ENCODE peak calls at places on chromosomes 13 and 19, in ten cellular contexts. K is HFF-Myc, A is OCI-LY7, E is MCF 10A, U is hepatocyte, F is choroid plexus epithelial cell, T is stomach, Y is testis, M is heart right ventricle, P is retinal pigment epithelial cell. L is an unnamed sample.

GRCh38 chr13:64723735-64724134 is 2506.4 kb downstream of the PCDH9 start:
- DNase-seq in K (peak; percentile 63), A (no peak), E (peak; percentile 79), U (peak; percentile 52), F (peak; percentile 90), T (no peak), Y (no peak), M (no peak), P (peak; percentile 71), L (no peak)

GRCh38 chr19:12872941-12873890 is 8.0 kb downstream of the DNASE2 start:
- DNase-seq in K (peak; percentile 21), A (peak; percentile 74), E (peak; percentile 23), U (peak; percentile 35), F (peak; percentile 62), T (peak; percentile 88), Y (peak; percentile 80), M (no peak), P (no peak), L (peak; percentile 88)

GRCh38 chr13:99086869-99087129 is 108.9 kb upstream of the DOCK9 start:
- DNase-seq in K (no peak), A (no peak), E (no peak), U (no peak), F (peak; percentile 24), T (no peak), Y (no peak), M (no peak), P (no peak), L (peak; percentile 55)

GRCh38 chr19:55753401-55753800 is 5.5 kb upstream of the RFPL4A start:
- DNase-seq in K (no peak), A (no peak), E (no peak), U (no peak), F (no peak), T (peak; percentile 72), Y (no peak), M (no peak), P (no peak), L (no peak)

GRCh38 chr13:36102721-36103120 is 28.5 kb downstream of the DCLK1 start:
- DNase-seq in K (no peak), A (no peak), E (no peak), U (no peak), F (no peak), T (no peak), Y (no peak), M (no peak), P (no peak), L (no peak)

GRCh38 chr13:109157275-109157674 is 527.9 kb downstream of the MYO16 start:
- DNase-seq in K (no peak), A (no peak), E (no peak), U (no peak), F (no peak), T (no peak), Y (no peak), M (no peak), P (no peak), L (no peak)

GRCh38 chr19:36111200-36111539 is 227 bp downstream of the OVOL3 start:
- DNase-seq in K (no peak), A (no peak), E (no peak), U (no peak), F (no peak), T (no peak), Y (no peak), M (no peak), P (no peak), L (no peak)

GRCh38 chr13:48783181-48783630 is 129.5 kb downstream of the CYSLTR2 start:
- DNase-seq in K (peak; percentile 93), A (no peak), E (peak; percentile 99), U (peak; percentile 68), F (peak; percentile 100), T (peak; percentile 70), Y (peak; percentile 32), M (peak; percentile 65), P (no peak), L (no peak)

GRCh38 chr19:55626350-55626749 is 2.0 kb upstream of the ZNF784 start:
- DNase-seq in K (no peak), A (no peak), E (no peak), U (no peak), F (no peak), T (no peak), Y (no peak), M (no peak), P (no peak), L (peak; percentile 70)

GRCh38 chr19:12035220-12036172 is at the start of gene ZNF433:
- DNase-seq in K (peak; percentile 19), A (peak; percentile 77), E (peak; percentile 73), U (peak; percentile 98), F (peak; percentile 85), T (peak; percentile 99), Y (peak; percentile 98), M (peak; percentile 95), P (peak; percentile 27), L (peak; percentile 91)

GRCh38 chr19:7970716-7971448 is 27.4 kb upstream of the TIMM44 start:
- DNase-seq in K (no peak), A (peak; percentile 45), E (peak; percentile 72), U (peak; percentile 66), F (peak; percentile 58), T (peak; percentile 30), Y (peak; percentile 46), M (no peak), P (no peak), L (peak; percentile 49)

GRCh38 chr13:47719164-47719563 is 281.9 kb downstream of the SUCLA2 start:
- DNase-seq in K (no peak), A (no peak), E (no peak), U (no peak), F (no peak), T (no peak), Y (no peak), M (no peak), P (no peak), L (no peak)

GRCh38 chr13:111902726-111903125 is 164.2 kb upstream of the SOX1 start:
- DNase-seq in K (no peak), A (no peak), E (no peak), U (no peak), F (no peak), T (no peak), Y (no peak), M (no peak), P (no peak), L (no peak)

GRCh38 chr13:71759506-71760225 is 107.3 kb downstream of the DACH1 start:
- DNase-seq in K (no peak), A (no peak), E (no peak), U (no peak), F (no peak), T (no peak), Y (no peak), M (no peak), P (peak; percentile 78), L (no peak)

GRCh38 chr13:97224544-97225324 is 2.6 kb downstream of the MBNL2 start:
- DNase-seq in K (no peak), A (no peak), E (peak; percentile 38), U (peak; percentile 42), F (peak; percentile 73), T (peak; percentile 70), Y (no peak), M (no peak), P (peak; percentile 41), L (peak; percentile 48)

GRCh38 chr19:16258440-16258903 is 60.8 kb downstream of the AP1M1 start:
- DNase-seq in K (no peak), A (no peak), E (no peak), U (no peak), F (peak; percentile 16), T (peak; percentile 68), Y (peak; percentile 54), M (peak; percentile 84), P (no peak), L (no peak)

DNA sequence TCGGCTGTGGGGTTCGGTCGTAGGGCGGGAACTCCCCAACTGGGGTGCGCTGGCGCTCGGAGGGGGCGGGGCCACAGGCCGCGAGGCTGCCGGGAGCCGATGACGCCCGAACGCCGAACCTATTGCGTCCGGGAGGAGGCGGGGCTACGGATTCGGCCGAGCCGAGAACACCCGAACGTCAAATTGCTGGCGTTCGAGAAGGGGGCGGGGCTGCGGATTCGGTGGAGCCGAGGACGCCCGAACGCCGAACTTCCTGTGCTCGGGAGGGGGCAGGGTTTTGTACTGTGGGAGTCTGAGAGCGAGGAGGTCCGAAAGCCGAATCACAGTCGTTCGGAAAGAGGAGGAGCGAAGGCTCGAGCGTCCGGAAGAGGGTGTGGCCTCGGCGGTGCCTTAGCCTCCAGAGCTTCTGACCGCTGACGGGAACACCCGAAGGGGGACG is 586 bp upstream of the TSEN34 start:
- DNase-seq in K (peak; percentile 99), A (peak; percentile 99), E (peak; percentile 100), U (peak; percentile 100), F (peak; percentile 100), T (peak; percentile 100), Y (peak; percentile 100), M (peak; percentile 99), P (peak; percentile 98), L (peak; percentile 100)
- TF ChIP-seq CTCF in K (no peak), A (no peak), E (no peak), U (no peak), F (no peak), T (no peak), Y (no peak), M (no peak), P (no peak), L (no peak)

DNA sequence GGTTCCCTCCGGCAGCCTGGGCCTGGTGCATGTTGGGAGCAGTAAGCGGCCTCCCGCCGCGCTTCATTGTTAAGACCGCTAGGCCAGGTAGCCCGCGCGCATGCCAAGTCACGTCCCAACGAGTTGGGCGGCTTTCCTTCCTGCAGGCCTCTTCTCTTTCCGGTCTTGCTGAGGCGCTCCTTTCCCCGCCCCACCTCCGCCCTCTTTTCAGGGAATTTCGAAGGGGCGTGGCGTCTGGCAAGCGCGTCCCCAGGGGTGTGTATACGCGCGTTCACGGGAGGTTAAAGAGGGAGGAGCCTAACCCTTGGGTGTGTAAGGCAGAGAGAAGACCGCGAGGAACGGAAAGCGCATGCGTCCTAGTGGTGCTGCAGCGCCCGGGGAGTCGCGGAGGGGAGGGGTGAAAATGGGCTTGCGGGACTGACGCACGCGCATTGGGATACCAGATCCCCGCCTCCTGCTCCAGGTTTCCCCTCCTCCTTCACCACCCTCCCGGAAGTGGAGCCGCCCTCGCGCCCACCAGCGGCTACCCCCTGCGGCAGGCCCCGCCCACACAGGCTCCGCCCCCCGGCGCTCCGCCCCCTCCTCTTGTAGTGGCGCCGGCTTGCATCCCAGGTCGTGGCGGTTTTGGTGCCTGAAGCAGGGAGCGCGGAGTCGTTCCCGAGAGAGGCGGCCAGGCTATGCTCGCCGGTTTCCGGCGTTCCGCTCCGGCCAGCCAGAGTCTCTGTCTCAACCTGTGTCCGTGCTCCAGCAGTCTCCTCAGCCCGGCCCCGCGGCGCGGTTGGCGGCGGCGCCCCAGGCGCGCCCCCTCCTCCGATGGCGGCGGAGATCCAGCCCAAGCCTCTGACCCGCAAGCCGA is at the start of gene WDFY2:
- DNase-seq in K (peak; percentile 100), A (peak; percentile 99), E (peak; percentile 100), U (peak; percentile 100), F (peak; percentile 100), T (peak; percentile 99), Y (peak; percentile 100), M (peak; percentile 100), P (peak; percentile 99), L (peak; percentile 99)
- TF ChIP-seq CTCF in K (no peak), A (peak; percentile 43), E (no peak), U (peak; percentile 6), F (peak; percentile 21), T (no peak), Y (no peak), M (peak; percentile 44), P (no peak), L (no peak)

GRCh38 chr13:41196620-41197019 is 2.3 kb upstream of the KBTBD7 start:
- DNase-seq in K (no peak), A (peak; percentile 23), E (peak; percentile 48), U (no peak), F (peak; percentile 43), T (no peak), Y (no peak), M (no peak), P (no peak), L (peak; percentile 17)
- TF ChIP-seq CTCF in K (peak; percentile 36), A (peak; percentile 70), E (peak; percentile 31), U (no peak), F (peak; percentile 52), T (no peak), Y (no peak), M (peak; percentile 10), P (peak; percentile 28), L (no peak)

GRCh38 chr19:18847516-18848463 is 16.0 kb downstream of the UPF1 start:
- DNase-seq in K (peak; percentile 45), A (no peak), E (no peak), U (no peak), F (peak; percentile 16), T (no peak), Y (no peak), M (no peak), P (no peak), L (no peak)
- TF ChIP-seq CTCF in K (no peak), A (peak; percentile 61), E (no peak), U (no peak), F (no peak), T (no peak), Y (peak; percentile 30), M (peak; percentile 42), P (no peak), L (peak; percentile 43)

L was measured in activated CD8-positive, alpha-beta T cell treated with anti-CD3 and anti-CD28 coated beads for 36 hours.